ENCODE peak calls at places on chromosomes 13 and 19, in eight cellular contexts. Z is H1, E is lower leg skin, F is adrenal gland, A is GM12892, U is ovary, N is body of pancreas, Y is transverse colon. X is an unnamed sample.
A peak's percentile ranks its signal among the peaks of the same experiment; 100 is the strongest.

GRCh38 chr19:55495646-55496349 is 7.6 kb downstream of the SSC5D start:
- DNase-seq in F (no peak), Z (no peak), U (no peak), E (no peak), Y (no peak), A (no peak), N (no peak), X (no peak)

GRCh38 chr19:48489608-48490216 is 20.5 kb downstream of the CYTH2 start:
- DNase-seq in Z (peak; percentile 99), U (no peak), Y (peak; percentile 91), E (peak; percentile 95), N (peak; percentile 80), A (peak; percentile 91), F (no peak), X (no peak)

GRCh38 chr19:5801796-5802616 is 2.9 kb upstream of the NRTN start:
- DNase-seq in Y (no peak), Z (peak; percentile 84), E (no peak), N (no peak), U (no peak), F (no peak), A (no peak), X (no peak)

GRCh38 chr13:70189981-70190380 is 81.7 kb upstream of the KLHL1 start:
- DNase-seq in U (no peak), A (no peak), N (no peak), E (no peak), F (no peak), Y (no peak), Z (no peak), X (no peak)

GRCh38 chr19:16373539-16373938 is 48.9 kb downstream of the KLF2 start:
- DNase-seq in A (no peak), E (no peak), Z (no peak), Y (no peak), F (peak; percentile 54), N (no peak), U (peak; percentile 84), X (peak; percentile 47)

GRCh38 chr13:109163052-109163413 is 533.6 kb downstream of the MYO16 start:
- DNase-seq in A (no peak), F (no peak), Z (no peak), U (no peak), E (peak; percentile 67), Y (no peak), N (no peak), X (no peak)

GRCh38 chr19:18496167-18496979 is 25.5 kb downstream of the ELL start:
- DNase-seq in F (no peak), A (no peak), Z (no peak), E (no peak), Y (peak; percentile 73), N (peak; percentile 93), U (no peak), X (peak; percentile 78)

GRCh38 chr13:111202149-111202548 is 87.0 kb downstream of the ARHGEF7 start:
- DNase-seq in F (no peak), U (no peak), N (no peak), Z (no peak), E (no peak), Y (no peak), A (no peak), X (no peak)

GRCh38 chr13:32125746-32126145 is 94.2 kb downstream of the FRY start:
- DNase-seq in U (no peak), F (no peak), Y (no peak), A (no peak), E (no peak), N (no peak), Z (no peak), X (no peak)

GRCh38 chr19:4277051-4277700 is 1.9 kb upstream of the SHD start:
- DNase-seq in N (no peak), E (no peak), Z (no peak), Y (no peak), U (no peak), A (no peak), F (no peak), X (no peak)

GRCh38 chr13:81874681-81875661 is 1534.0 kb upstream of the SPRY2 start:
- DNase-seq in N (no peak), Z (peak; percentile 63), F (no peak), U (no peak), Y (no peak), E (no peak), A (no peak), X (no peak)

GRCh38 chr13:113837554-113838355 is 26.1 kb downstream of the GAS6 start:
- DNase-seq in F (peak; percentile 97), N (peak; percentile 96), U (peak; percentile 98), Z (no peak), Y (peak; percentile 84), A (no peak), E (peak; percentile 98), X (peak; percentile 99)
- TF ChIP-seq POLR2A in F (no peak), N (no peak), U (no peak), Z (no peak), Y (no peak), A (no peak), E (no peak), X (peak; percentile 34)

GRCh38 chr19:14073232-14073924 is 792 bp downstream of the MISP3 start:
- DNase-seq in F (peak; percentile 80), Z (peak; percentile 86), U (peak; percentile 57), Y (peak; percentile 80), A (peak; percentile 71), E (no peak), N (peak; percentile 81), X (no peak)
- TF ChIP-seq POLR2A in F (peak; percentile 56), Z (no peak), U (no peak), Y (peak; percentile 63), A (no peak), E (no peak), N (peak; percentile 74), X (no peak)

DNA sequence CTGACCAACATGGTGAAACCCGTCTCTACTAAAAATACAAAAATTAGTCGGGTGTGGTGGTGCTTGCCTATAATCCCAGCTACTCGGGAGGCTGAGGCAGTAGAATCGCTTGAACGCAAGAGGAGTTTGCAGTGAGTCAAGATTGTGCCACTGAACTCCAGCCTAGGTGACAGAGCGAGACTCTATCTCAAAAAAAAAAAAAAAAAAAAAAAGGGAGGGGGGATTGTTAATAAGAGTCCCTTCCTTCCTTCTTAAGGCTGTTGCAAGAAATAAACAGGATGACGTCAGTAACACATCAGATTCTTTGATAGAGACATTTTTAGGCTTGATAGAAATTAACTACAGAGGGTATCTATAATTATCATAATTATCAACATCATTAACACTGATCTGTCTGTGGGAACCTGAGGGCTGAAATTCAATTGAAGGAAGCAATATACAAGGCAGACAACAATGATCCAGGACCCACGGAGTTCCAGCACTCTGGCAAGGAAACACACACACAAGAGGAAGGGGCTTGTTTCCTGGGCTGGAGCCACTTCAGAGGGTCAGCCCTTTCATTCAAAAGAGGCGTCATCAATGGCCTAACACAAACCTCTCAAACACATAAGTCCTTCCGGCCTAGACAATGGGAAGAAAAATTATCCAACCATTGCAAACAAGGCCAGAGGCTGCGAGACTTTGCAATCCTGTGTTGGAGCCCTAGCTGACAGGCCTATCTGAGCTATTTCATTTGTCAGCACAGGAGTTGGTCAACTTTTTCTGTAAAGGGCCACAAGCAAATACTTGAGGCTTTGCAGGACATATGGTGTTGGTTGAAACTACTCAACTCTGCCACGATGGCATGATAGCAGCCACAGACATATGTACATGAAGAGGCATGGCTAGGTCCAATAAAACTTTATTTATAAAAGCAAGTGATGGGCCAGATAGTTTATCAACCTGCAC is 105.3 kb downstream of the INSR start:
- DNase-seq in A (no peak), N (no peak), F (no peak), Z (no peak), Y (no peak), U (no peak), E (no peak), X (no peak)
- TF ChIP-seq POLR2A in A (no peak), N (no peak), F (no peak), Z (no peak), Y (no peak), U (no peak), E (no peak), X (no peak)

GRCh38 chr19:7731218-7731595 is 703 bp downstream of the CLEC4G start:
- DNase-seq in Z (no peak), U (no peak), N (no peak), F (no peak), E (no peak), A (no peak), Y (no peak), X (no peak)

GRCh38 chr19:7730286-7731217 is 1.4 kb downstream of the CLEC4G start:
- DNase-seq in Y (no peak), F (no peak), N (no peak), E (no peak), U (no peak), A (no peak), Z (no peak), X (no peak)

GRCh38 chr19:7729831-7730285 is 2.1 kb downstream of the CLEC4G start:
- DNase-seq in N (no peak), U (no peak), Z (peak; percentile 80), Y (no peak), E (no peak), A (no peak), F (no peak), X (no peak)

GRCh38 chr19:7732045-7732444 is at the start of gene CLEC4G:
- DNase-seq in E (no peak), N (no peak), F (no peak), Z (no peak), U (no peak), Y (no peak), A (no peak), X (no peak)

GRCh38 chr19:7731615-7732014 is 295 bp downstream of the CLEC4G start:
- DNase-seq in E (no peak), A (no peak), U (no peak), N (no peak), Y (no peak), F (no peak), Z (no peak), X (no peak)
- TF ChIP-seq POLR2A in E (no peak), A (no peak), U (no peak), N (no peak), Y (no peak), F (no peak), Z (no peak), X (no peak)

DNA sequence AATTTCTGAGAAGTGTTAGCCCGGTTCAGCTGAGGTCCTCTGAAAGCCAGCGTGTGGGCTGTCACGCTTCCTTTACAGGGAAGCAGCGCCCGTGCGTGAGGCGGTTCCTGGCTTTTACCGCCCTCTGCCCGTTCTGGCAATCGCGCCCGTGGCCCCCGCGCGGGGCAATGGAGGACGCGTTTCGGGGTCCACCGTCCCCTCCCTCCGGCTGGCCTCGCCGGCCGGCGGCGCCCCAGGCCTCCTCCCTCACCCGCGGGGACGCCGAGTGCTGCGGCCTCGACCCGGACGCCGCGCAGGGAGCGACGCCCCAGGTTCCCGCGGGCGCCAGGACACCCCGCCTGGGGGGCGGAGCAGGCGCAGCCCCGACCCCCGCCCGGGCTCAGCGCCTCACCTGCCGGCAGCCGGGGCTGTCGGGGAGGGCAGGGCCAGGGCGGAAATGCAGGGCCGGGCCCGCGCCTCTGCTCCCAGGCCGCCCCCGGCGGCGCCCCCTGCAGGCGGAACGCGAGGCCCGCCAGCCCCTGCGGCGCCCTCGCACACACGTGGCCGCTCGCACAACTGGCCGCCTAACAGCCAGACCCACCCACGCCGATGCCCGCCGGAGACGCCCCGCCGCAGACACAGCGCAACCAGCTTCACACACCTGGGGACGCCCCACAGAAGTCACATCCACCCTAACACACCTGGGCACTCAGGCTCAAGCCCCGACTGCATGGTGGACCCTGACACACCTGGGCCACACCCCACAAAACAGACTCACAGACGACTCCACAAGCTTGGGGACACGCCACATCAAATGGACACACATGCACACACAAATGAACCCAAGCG is at the start of gene GGACT:
- DNase-seq in U (peak; percentile 64), N (peak; percentile 77), E (peak; percentile 93), A (peak; percentile 93), Z (peak; percentile 93), Y (peak; percentile 84), F (peak; percentile 66), X (peak; percentile 81)
- TF ChIP-seq POLR2A in U (no peak), N (peak; percentile 25), E (no peak), A (peak; percentile 61), Z (no peak), Y (no peak), F (no peak), X (peak; percentile 26)